ENCODE peak calls at places on chromosomes 2 and 18, in four cellular contexts. K is GM12878, P is A549, W is K562. H is an unnamed sample.

GRCh38 chr2:99867690-99868089 is 274.7 kb downstream of the AFF3 start:
- DNase-seq in K (no peak), P (peak), W (no peak), H (no peak)

GRCh38 chr2:193153576-193153975 is 958.8 kb upstream of the TMEFF2 start:
- DNase-seq in K (no peak), P (no peak), W (no peak), H (no peak)

GRCh38 chr2:156512451-156512850 is 76.3 kb downstream of the GPD2 start:
- DNase-seq in K (no peak), P (no peak), W (no peak), H (no peak)

GRCh38 chr2:164530464-164530863 is 90.8 kb downstream of the GRB14 start:
- DNase-seq in K (no peak), P (no peak), W (no peak), H (no peak)

GRCh38 chr18:10406172-10406663 is 48.2 kb upstream of the APCDD1 start:
- DNase-seq in K (no peak), P (no peak), W (no peak), H (no peak)

GRCh38 chr18:55405655-55406373 is 182.2 kb downstream of the TCF4 start:
- DNase-seq in K (no peak), P (peak), W (peak), H (no peak)

GRCh38 chr2:107728586-107728985 is 98.1 kb upstream of the RGPD4 start:
- DNase-seq in K (no peak), P (no peak), W (no peak), H (no peak)

GRCh38 chr2:67797801-67798535 is 264.8 kb downstream of the C1D start:
- DNase-seq in K (no peak), P (no peak), W (no peak), H (no peak)

GRCh38 chr2:234916674-234917073 is 35.1 kb upstream of the SH3BP4 start:
- DNase-seq in K (no peak), P (no peak), W (no peak), H (no peak)

GRCh38 chr2:98734823-98735260 is 3.9 kb upstream of the MGAT4A start:
- DNase-seq in K (no peak), P (no peak), W (peak), H (peak)

GRCh38 chr2:26164641-26165211 is 8.2 kb upstream of the GAREM2 start:
- DNase-seq in K (no peak), P (no peak), W (no peak), H (no peak)

GRCh38 chr2:19990416-19990728 is 467 bp upstream of the WDR35 start:
- DNase-seq in K (no peak), P (no peak), W (no peak), H (no peak)

GRCh38 chr2:128258218-128258617 is 60.5 kb downstream of the HS6ST1 start:
- DNase-seq in K (no peak), P (no peak), W (no peak), H (no peak)

GRCh38 chr2:170817247-170817998 is 736 bp downstream of the GAD1 start:
- DNase-seq in K (no peak), P (peak), W (peak), H (no peak)

GRCh38 chr2:182827182-182827879 is 39.1 kb downstream of the FRZB start:
- DNase-seq in K (no peak), P (no peak), W (no peak), H (no peak)

GRCh38 chr2:48112911-48113687 is 206.8 kb upstream of the FBXO11 start:
- DNase-seq in K (no peak), P (peak), W (no peak), H (peak)

GRCh38 chr2:23268467-23269263 is 116.3 kb upstream of the KLHL29 start:
- DNase-seq in K (no peak), P (peak), W (no peak), H (no peak)

GRCh38 chr18:34098109-34098508 is 126.6 kb downstream of the NOL4 start:
- DNase-seq in K (no peak), P (no peak), W (no peak), H (no peak)

GRCh38 chr2:41141146-41141791 is 689.4 kb upstream of the SLC8A1 start:
- DNase-seq in K (no peak), P (no peak), W (no peak), H (peak)

GRCh38 chr18:42114310-42114943 is 159.4 kb downstream of the PIK3C3 start:
- DNase-seq in K (peak), P (peak), W (peak), H (peak)

GRCh38 chr18:424071-424868 is 76.2 kb downstream of the COLEC12 start:
- DNase-seq in K (no peak), P (no peak), W (no peak), H (no peak)

GRCh38 chr2:139099721-139100120 is 319.5 kb upstream of the NXPH2 start:
- DNase-seq in K (no peak), P (no peak), W (no peak), H (no peak)

GRCh38 chr2:134391751-134392160 is 137.9 kb downstream of the MGAT5 start:
- DNase-seq in K (peak), P (no peak), W (no peak), H (no peak)

DNA sequence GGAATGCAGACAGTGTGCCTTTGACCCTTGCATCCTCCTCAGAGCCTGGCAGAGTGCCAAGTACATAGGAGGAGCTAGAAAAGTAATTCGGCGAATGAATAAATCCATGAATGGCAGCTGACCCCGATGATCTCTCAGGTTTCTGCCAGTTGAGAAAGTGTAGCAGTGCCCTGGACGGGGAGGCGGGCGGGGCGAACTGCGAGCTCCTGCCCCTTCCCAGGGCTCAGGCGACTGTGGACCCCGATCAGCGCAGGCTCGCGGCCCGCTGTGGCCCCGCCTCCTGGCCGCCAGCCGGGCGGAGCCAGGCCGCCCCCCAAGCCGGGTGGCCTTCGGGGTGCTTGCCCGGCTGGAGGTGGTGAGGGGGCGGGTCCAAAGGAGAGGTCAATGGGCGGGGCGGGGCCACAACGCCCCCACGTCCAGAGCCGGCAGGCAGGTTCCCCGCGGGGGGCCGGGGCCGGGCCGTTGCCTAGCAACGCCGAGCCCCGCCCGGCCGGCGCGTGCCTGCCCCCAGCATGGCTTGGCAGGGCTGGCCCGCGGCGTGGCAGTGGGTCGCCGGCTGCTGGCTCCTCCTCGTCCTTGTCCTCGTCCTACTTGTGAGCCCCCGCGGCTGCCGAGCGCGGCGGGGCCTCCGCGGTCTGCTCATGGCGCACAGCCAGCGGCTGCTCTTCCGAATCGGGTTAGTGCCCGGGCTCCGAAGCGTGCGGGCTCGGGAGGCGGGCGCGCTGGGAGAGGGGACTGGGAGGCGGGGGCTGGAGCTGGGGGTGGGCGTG is 30.6 kb upstream of the TMBIM1 start:
- DNase-seq in K (no peak), P (peak), W (peak), H (peak)
- TF ChIP-seq REST in K (no peak), P (no peak), W (no peak), H (peak)

GRCh38 chr2:85767803-85768665 is 14.2 kb downstream of the ATOH8 start:
- DNase-seq in K (no peak), P (no peak), W (no peak), H (no peak)

GRCh38 chr2:85763831-85764230 is 10.0 kb downstream of the ATOH8 start:
- DNase-seq in K (no peak), P (no peak), W (no peak), H (no peak)

GRCh38 chr2:85766214-85766613 is 12.4 kb downstream of the ATOH8 start:
- DNase-seq in K (no peak), P (no peak), W (no peak), H (no peak)

GRCh38 chr2:85763132-85763531 is 9.3 kb downstream of the ATOH8 start:
- DNase-seq in K (no peak), P (no peak), W (no peak), H (no peak)

GRCh38 chr2:85765081-85765731 is 11.4 kb downstream of the ATOH8 start:
- DNase-seq in K (no peak), P (no peak), W (no peak), H (no peak)
- TF ChIP-seq ESRRA in K (no peak), P (no peak), W (no peak), H (no peak)

DNA sequence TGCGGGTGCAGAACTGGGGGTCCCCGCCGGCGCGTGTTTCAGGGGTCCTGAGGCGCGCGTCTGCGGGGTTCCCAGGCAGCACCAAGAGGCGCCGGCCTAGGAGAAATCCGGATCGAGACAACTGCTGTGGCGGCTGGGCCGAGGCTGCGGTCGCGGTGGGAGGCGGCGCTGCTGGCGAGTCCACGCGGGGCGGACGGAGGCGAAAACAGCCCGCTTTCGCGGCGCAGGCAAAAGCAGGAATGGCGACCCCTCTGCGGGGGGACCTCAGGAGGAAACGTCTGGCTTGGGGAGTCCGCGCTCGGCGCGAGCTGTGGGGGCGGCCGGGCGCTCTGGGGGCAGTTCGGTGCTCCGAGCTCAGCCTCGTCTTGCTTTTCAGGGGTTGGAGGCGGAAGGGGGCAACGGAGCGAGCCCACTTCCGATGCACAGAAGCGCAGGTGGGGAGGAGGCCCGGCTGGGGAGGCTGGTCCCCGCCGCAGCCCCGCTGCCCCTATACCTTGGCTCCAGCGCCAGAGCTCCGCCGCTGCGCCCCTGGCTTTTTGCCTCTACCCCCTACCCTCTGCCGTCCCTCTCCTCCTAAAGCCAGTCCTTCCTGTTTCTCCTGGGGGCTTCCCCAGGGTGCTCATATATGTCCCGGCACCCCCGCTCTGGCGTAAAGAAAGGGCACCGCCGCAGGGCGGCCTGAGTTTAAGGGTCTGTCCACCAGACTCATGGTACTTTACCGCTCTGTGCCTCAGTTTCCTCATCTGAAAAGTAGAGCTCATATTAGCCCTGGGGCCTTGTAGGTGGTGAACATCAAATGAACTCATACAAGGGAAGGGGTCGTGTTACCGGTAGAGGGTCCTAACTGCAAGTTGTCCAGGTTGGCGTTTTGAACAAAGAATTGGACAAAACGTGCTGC is 81.3 kb upstream of the LDLRAD4 start:
- DNase-seq in K (no peak), P (no peak), W (no peak), H (no peak)
- TF ChIP-seq RAD21 in K (no peak), P (no peak), W (no peak), H (peak)

GRCh38 chr2:241666627-241667400 is 19.8 kb downstream of the DTYMK start:
- DNase-seq in K (no peak), P (no peak), W (no peak), H (no peak)
- TF ChIP-seq REST in K (no peak), P (no peak), W (no peak), H (no peak)

H was measured in HepG2.